ENCODE peak calls at places on chromosomes 6 and 20, in four cellular contexts. W is CD8-positive, alpha-beta T cell; X is HCT116; A is neuronal stem cell. Q is an unnamed sample.

GRCh38 chr6:150775804-150776203 is 89.7 kb upstream of the MTHFD1L start:
- DNase-seq in W (no peak), X (no peak), A (no peak), Q (no peak)

GRCh38 chr6:26021350-26022165 is 59.0 kb downstream of the TRIM38 start:
- DNase-seq in W (peak), X (peak), A (peak), Q (no peak)

GRCh38 chr20:21436186-21436585 is 38.9 kb upstream of the NKX2-4 start:
- DNase-seq in W (no peak), X (peak), A (no peak), Q (no peak)

GRCh38 chr20:21185849-21186248 is 60.0 kb downstream of the KIZ start:
- DNase-seq in W (no peak), X (no peak), A (no peak), Q (no peak)

GRCh38 chr6:153140299-153140698 is 9.2 kb upstream of the RGS17 start:
- DNase-seq in W (no peak), X (no peak), A (no peak), Q (no peak)

GRCh38 chr6:3522561-3523287 is 65.9 kb upstream of the SLC22A23 start:
- DNase-seq in W (no peak), X (no peak), A (no peak), Q (no peak)

GRCh38 chr6:44268095-44268628 is 2.1 kb upstream of the TMEM151B start:
- DNase-seq in W (peak), X (no peak), A (peak), Q (peak)

GRCh38 chr6:167661456-167662103 is 165.1 kb upstream of the AFDN start:
- DNase-seq in W (no peak), X (no peak), A (no peak), Q (no peak)

GRCh38 chr6:144896296-144896695 is 611.2 kb downstream of the UTRN start:
- DNase-seq in W (no peak), X (no peak), A (no peak), Q (no peak)

GRCh38 chr6:157764346-157765068 is 58.5 kb upstream of the SNX9 start:
- DNase-seq in W (peak), X (peak), A (no peak), Q (no peak)

GRCh38 chr6:157763894-157764345 is 59.1 kb upstream of the SNX9 start:
- DNase-seq in W (no peak), X (no peak), A (no peak), Q (no peak)

GRCh38 chr6:157761926-157762325 is 61.1 kb upstream of the SNX9 start:
- DNase-seq in W (no peak), X (no peak), A (no peak), Q (no peak)

GRCh38 chr6:157762636-157763035 is 60.4 kb upstream of the SNX9 start:
- DNase-seq in W (no peak), X (no peak), A (no peak), Q (no peak)

DNA sequence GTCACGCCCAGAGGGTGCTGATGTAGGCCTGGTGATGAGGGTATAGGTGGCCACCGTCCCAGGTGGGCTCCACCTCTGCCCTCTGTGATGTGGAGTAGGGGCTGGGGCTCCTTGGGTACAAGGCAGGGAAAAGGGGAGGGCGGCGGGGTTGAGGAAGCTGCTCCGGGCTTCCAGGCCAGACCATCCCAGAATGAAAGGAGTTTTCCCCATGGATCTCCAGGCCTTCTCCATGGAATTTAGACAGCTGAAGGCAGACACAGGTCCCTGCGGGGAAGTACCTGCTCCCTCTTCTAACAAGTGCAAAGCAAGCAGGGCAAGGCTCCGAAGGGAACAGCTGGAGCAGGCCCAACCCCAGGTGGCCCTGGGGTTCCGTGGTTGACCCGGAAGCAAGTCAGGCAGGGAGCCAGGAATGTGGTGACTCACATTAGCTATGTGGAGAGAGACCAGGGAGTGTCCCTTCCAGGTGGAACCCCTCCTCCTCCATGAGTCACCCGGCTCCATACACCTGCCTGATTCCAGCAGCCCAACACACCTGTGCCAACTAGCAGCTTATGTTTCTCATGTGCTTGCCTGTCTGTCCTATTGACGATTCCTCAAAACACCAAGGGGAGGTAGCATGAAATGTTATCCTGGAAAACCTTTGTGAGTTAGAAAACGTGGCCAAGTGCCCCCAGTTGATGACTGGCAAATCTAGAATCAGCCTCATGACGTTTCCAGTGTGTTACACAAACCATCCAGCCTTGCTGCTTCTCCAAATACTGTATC is 59.7 kb upstream of the SNX9 start:
- DNase-seq in W (no peak), X (peak), A (no peak), Q (peak)
- H3K4me3 ChIP-seq in W (no peak), X (peak), A (no peak), Q (no peak)

DNA sequence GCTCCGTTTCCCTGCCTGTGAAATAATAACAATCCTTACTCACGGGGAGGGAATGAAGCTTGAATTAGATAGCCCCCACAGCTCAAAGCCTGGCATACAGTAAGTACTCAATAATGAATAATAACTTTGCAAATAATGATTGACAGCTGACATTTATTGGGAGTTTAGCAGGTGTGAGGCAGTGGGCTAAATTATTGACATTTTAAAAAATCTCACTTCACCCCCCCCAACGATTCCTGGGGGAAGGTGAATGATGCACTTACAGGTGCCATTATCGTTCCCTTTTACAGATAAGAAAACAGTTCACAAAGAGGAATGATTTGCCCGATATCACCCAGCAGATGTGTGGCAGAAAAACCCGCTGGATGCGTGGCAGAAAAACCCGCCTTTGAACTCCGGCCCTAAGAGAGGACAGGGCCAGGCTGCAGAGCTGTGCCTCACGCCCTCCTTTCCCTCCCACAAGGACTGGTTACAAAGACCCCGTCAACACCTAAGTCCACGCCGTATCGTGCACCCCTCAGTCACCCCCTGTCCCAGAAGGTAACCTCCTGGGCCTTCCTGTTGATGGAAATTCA is 114.2 kb upstream of the PTPN1 start:
- DNase-seq in W (no peak), X (no peak), A (no peak), Q (no peak)
- H3K27ac ChIP-seq in W (no peak), X (no peak), A (no peak), Q (no peak)

GRCh38 chr6:54633601-54634000 is 213.0 kb upstream of the FAM83B start:
- DNase-seq in W (no peak), X (no peak), A (no peak), Q (no peak)
- H3K4me3 ChIP-seq in W (no peak), X (no peak), A (no peak), Q (no peak)

GRCh38 chr20:62055106-62055861 is 10.4 kb downstream of the TAF4 start:
- DNase-seq in W (no peak), X (no peak), A (no peak), Q (no peak)
- H3K27ac ChIP-seq in W (no peak), X (no peak), A (no peak), Q (no peak)

GRCh38 chr6:90460067-90460466 is 126.8 kb downstream of the MAP3K7 start:
- DNase-seq in W (no peak), X (no peak), A (no peak), Q (no peak)

GRCh38 chr6:90461367-90461766 is 125.5 kb downstream of the MAP3K7 start:
- DNase-seq in W (no peak), X (no peak), A (no peak), Q (no peak)

GRCh38 chr6:90463359-90463758 is 123.5 kb downstream of the MAP3K7 start:
- DNase-seq in W (no peak), X (no peak), A (no peak), Q (no peak)

GRCh38 chr6:90463874-90464273 is 123.0 kb downstream of the MAP3K7 start:
- DNase-seq in W (no peak), X (no peak), A (no peak), Q (no peak)

DNA sequence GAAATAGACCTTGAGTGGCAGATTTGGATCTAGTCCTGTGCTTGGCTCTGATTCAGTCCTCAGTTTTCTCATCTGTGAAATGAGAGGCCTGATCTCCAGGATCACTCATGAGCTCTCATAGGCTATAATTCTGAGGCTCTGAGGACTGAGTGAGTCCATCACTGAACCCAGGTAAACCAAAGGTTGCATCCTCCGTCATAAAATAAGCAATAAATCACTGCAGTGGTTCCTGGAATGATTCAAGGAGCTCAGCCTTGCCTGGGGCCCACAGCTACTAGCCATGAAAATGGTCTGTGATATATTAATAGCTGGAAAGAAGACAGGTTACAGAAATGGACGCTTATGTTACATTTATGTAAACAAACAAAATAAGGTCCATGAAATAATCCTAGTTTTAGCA is 124.8 kb downstream of the MAP3K7 start:
- DNase-seq in W (no peak), X (no peak), A (no peak), Q (no peak)
- H3K4me3 ChIP-seq in W (no peak), X (no peak), A (no peak), Q (no peak)

GRCh38 chr6:129866256-129866655 is 5.1 kb upstream of the TMEM244 start:
- DNase-seq in W (no peak), X (no peak), A (no peak), Q (no peak)

GRCh38 chr6:129866688-129867087 is 5.6 kb upstream of the TMEM244 start:
- DNase-seq in W (no peak), X (no peak), A (no peak), Q (no peak)

GRCh38 chr6:129860901-129861665 is at the start of gene TMEM244:
- DNase-seq in W (no peak), X (no peak), A (no peak), Q (no peak)

GRCh38 chr6:129865013-129865412 is 3.9 kb upstream of the TMEM244 start:
- DNase-seq in W (no peak), X (no peak), A (no peak), Q (no peak)

GRCh38 chr6:129863664-129864063 is 2.5 kb upstream of the TMEM244 start:
- DNase-seq in W (no peak), X (peak), A (no peak), Q (no peak)
- H3K27ac ChIP-seq in W (no peak), X (no peak), A (no peak), Q (no peak)

GRCh38 chr6:83849610-83850009 is 3.5 kb upstream of the RIPPLY2 start:
- DNase-seq in W (no peak), X (no peak), A (no peak), Q (no peak)

GRCh38 chr6:83853968-83854501 is 875 bp downstream of the RIPPLY2 start:
- DNase-seq in W (no peak), X (no peak), A (no peak), Q (no peak)

GRCh38 chr6:83853178-83853967 is at the start of gene RIPPLY2:
- DNase-seq in W (no peak), X (no peak), A (peak), Q (no peak)

GRCh38 chr6:83854766-83855165 is 1.6 kb downstream of the RIPPLY2 start:
- DNase-seq in W (no peak), X (no peak), A (no peak), Q (no peak)

DNA sequence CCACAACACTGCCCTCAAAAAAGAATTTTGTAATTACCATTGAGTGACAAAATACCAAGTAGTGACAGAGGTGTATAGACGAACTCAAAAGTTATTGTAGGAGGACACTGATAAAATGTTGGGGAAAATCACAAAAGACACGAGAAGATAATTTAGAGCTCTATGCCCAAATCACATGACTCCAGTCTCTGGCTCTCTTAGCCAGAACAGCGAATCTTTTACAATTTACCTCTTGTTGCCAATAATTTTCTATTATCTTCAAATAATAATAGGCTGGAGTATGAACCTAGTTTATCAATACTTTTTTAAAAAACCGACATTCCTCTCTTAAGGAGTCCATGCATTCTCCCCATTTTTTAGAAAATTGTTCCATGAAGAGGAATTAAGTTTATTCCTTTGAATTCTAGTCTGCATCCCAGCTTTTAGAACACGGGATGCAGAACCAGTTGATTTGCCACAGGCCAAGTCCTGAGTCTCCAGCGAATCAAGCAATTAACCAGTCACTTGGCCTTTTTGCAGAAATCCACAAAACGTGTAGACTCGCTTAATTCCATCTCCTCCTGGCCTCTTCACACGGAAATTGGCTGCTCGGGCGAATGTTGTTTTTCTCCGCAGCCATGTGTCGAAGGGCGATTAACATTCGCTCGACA is 507 bp upstream of the RIPPLY2 start:
- DNase-seq in W (no peak), X (no peak), A (no peak), Q (no peak)
- H3K4me3 ChIP-seq in W (peak), X (no peak), A (peak), Q (peak)